ENCODE peak calls at places on chromosomes 7 and 10, in six cellular contexts. One of them, this sample, is unnamed.

GRCh38 chr7:152989889-152990380 is 230.4 kb downstream of the ACTR3B start:
- DNase-seq in SK-N-SH: no peak
- DNase-seq in HCT116: no peak
- DNase-seq in K562: no peak
- DNase-seq in H1: no peak
- DNase-seq in HepG2: peak
- DNase-seq in this sample: no peak

GRCh38 chr7:47640215-47640739 is 58.4 kb upstream of the TNS3 start:
- DNase-seq in SK-N-SH: no peak
- DNase-seq in HCT116: no peak
- DNase-seq in K562: no peak
- DNase-seq in H1: no peak
- DNase-seq in HepG2: no peak
- DNase-seq in this sample: no peak

GRCh38 chr7:27188666-27189559 is 3.9 kb upstream of the HOXA11 start:
- DNase-seq in SK-N-SH: no peak
- DNase-seq in HCT116: no peak
- DNase-seq in K562: no peak
- DNase-seq in H1: peak
- DNase-seq in HepG2: no peak
- DNase-seq in this sample: no peak

GRCh38 chr7:137652721-137653120 is 194.1 kb downstream of the DGKI start:
- DNase-seq in SK-N-SH: no peak
- DNase-seq in HCT116: no peak
- DNase-seq in K562: no peak
- DNase-seq in H1: no peak
- DNase-seq in HepG2: no peak
- DNase-seq in this sample: no peak

GRCh38 chr10:77669892-77670291 is 32.3 kb upstream of the KCNMA1 start:
- DNase-seq in SK-N-SH: no peak
- DNase-seq in HCT116: no peak
- DNase-seq in K562: no peak
- DNase-seq in H1: no peak
- DNase-seq in HepG2: no peak
- DNase-seq in this sample: no peak

GRCh38 chr7:112546723-112547513 is 66.1 kb downstream of the LSMEM1 start:
- DNase-seq in SK-N-SH: peak
- DNase-seq in HCT116: no peak
- DNase-seq in K562: no peak
- DNase-seq in H1: no peak
- DNase-seq in HepG2: peak
- DNase-seq in this sample: no peak

GRCh38 chr10:45470098-45471012 is 96.3 kb downstream of the ALOX5 start:
- DNase-seq in SK-N-SH: peak
- DNase-seq in HCT116: no peak
- DNase-seq in K562: peak
- DNase-seq in H1: no peak
- DNase-seq in HepG2: peak
- DNase-seq in this sample: peak

GRCh38 chr10:42637648-42638052 is 720 bp downstream of the ZNF33B start:
- DNase-seq in SK-N-SH: no peak
- DNase-seq in HCT116: no peak
- DNase-seq in K562: no peak
- DNase-seq in H1: no peak
- DNase-seq in HepG2: no peak
- DNase-seq in this sample: no peak

GRCh38 chr10:133336131-133337078 is at the start of gene CALY:
- DNase-seq in SK-N-SH: peak
- DNase-seq in HCT116: no peak
- DNase-seq in K562: peak
- DNase-seq in H1: peak
- DNase-seq in HepG2: no peak
- DNase-seq in this sample: no peak

GRCh38 chr7:1732072-1732471 is 62.0 kb downstream of the ELFN1 start:
- DNase-seq in SK-N-SH: no peak
- DNase-seq in HCT116: no peak
- DNase-seq in K562: no peak
- DNase-seq in H1: no peak
- DNase-seq in HepG2: no peak
- DNase-seq in this sample: no peak

GRCh38 chr10:62268399-62269076 is at the start of gene RTKN2:
- DNase-seq in SK-N-SH: peak
- DNase-seq in HCT116: peak
- DNase-seq in K562: peak
- DNase-seq in H1: peak
- DNase-seq in HepG2: peak
- DNase-seq in this sample: peak

GRCh38 chr10:132712698-132713232 is 73.2 kb downstream of the NKX6-2 start:
- DNase-seq in SK-N-SH: no peak
- DNase-seq in HCT116: no peak
- DNase-seq in K562: no peak
- DNase-seq in H1: no peak
- DNase-seq in HepG2: no peak
- DNase-seq in this sample: no peak

GRCh38 chr10:22229756-22230330 is 12.0 kb upstream of the EBLN1 start:
- DNase-seq in SK-N-SH: no peak
- DNase-seq in HCT116: no peak
- DNase-seq in K562: peak
- DNase-seq in H1: no peak
- DNase-seq in HepG2: no peak
- DNase-seq in this sample: no peak

GRCh38 chr10:132632851-132633684 is 95.5 kb downstream of the INPP5A start:
- DNase-seq in SK-N-SH: no peak
- DNase-seq in HCT116: no peak
- DNase-seq in K562: no peak
- DNase-seq in H1: no peak
- DNase-seq in HepG2: no peak
- DNase-seq in this sample: no peak

GRCh38 chr10:12444981-12445700 is 95.8 kb downstream of the CAMK1D start:
- DNase-seq in SK-N-SH: no peak
- DNase-seq in HCT116: no peak
- DNase-seq in K562: no peak
- DNase-seq in H1: no peak
- DNase-seq in HepG2: no peak
- DNase-seq in this sample: no peak

GRCh38 chr7:43700059-43700501 is 29.2 kb downstream of the COA1 start:
- DNase-seq in SK-N-SH: peak
- DNase-seq in HCT116: peak
- DNase-seq in K562: peak
- DNase-seq in H1: no peak
- DNase-seq in HepG2: peak
- DNase-seq in this sample: peak

GRCh38 chr7:1283941-1284742 is 51.5 kb downstream of the UNCX start:
- DNase-seq in SK-N-SH: no peak
- DNase-seq in HCT116: no peak
- DNase-seq in K562: no peak
- DNase-seq in H1: peak
- DNase-seq in HepG2: no peak
- DNase-seq in this sample: no peak

GRCh38 chr7:107435749-107436148 is 34.1 kb upstream of the GPR22 start:
- DNase-seq in SK-N-SH: no peak
- DNase-seq in HCT116: no peak
- DNase-seq in K562: no peak
- DNase-seq in H1: no peak
- DNase-seq in HepG2: no peak
- DNase-seq in this sample: no peak

GRCh38 chr10:124150189-124150806 is 56.9 kb upstream of the CHST15 start:
- DNase-seq in SK-N-SH: no peak
- DNase-seq in HCT116: no peak
- DNase-seq in K562: no peak
- DNase-seq in H1: no peak
- DNase-seq in HepG2: no peak
- DNase-seq in this sample: no peak

GRCh38 chr10:124646483-124647352 is 97.5 kb downstream of the FAM53B start:
- DNase-seq in SK-N-SH: peak
- DNase-seq in HCT116: no peak
- DNase-seq in K562: peak
- DNase-seq in H1: no peak
- DNase-seq in HepG2: peak
- DNase-seq in this sample: no peak

GRCh38 chr7:133056370-133057238 is 25.3 kb downstream of the CHCHD3 start:
- DNase-seq in SK-N-SH: no peak
- DNase-seq in HCT116: no peak
- DNase-seq in K562: no peak
- DNase-seq in H1: no peak
- DNase-seq in HepG2: no peak
- DNase-seq in this sample: no peak

GRCh38 chr10:92598321-92598720 is 5.4 kb downstream of the KIF11 start:
- DNase-seq in SK-N-SH: no peak
- DNase-seq in HCT116: no peak
- DNase-seq in K562: no peak
- DNase-seq in H1: no peak
- DNase-seq in HepG2: no peak
- DNase-seq in this sample: no peak

GRCh38 chr7:98913612-98914011 is 35.3 kb downstream of the TRRAP start:
- DNase-seq in SK-N-SH: no peak
- DNase-seq in HCT116: no peak
- DNase-seq in K562: no peak
- DNase-seq in H1: no peak
- DNase-seq in HepG2: no peak
- DNase-seq in this sample: no peak

DNA sequence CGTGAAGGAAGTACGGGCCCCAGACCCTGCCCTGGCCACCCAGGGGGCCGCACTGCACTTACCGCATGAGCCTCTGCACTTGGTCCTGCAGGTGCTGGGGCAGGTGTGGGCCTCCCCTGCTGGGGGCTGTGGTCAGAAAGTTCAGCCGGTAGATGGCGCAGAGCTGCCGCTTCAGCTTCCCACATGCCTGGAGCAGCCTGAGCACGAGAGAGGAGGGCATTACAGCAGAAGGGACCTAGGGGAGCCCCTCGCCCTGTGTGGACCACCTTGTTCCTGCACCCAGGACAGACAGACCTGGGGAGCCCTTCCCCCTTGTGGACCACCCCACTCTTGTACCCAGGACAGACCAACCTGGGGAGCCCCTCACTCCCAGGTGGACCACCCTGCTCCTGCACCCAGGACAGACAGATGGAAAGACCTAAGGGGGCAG is 8.7 kb upstream of the PYROXD2 start:
- DNase-seq in SK-N-SH: no peak
- DNase-seq in HCT116: no peak
- DNase-seq in K562: no peak
- DNase-seq in H1: peak
- DNase-seq in HepG2: peak
- DNase-seq in this sample: no peak
- TF ChIP-seq JUND in SK-N-SH: no peak
- TF ChIP-seq JUND in HCT116: no peak
- TF ChIP-seq JUND in K562: no peak
- TF ChIP-seq JUND in H1: no peak
- TF ChIP-seq JUND in HepG2: no peak
- TF ChIP-seq JUND in this sample: no peak

GRCh38 chr10:69445094-69445493 is 6.2 kb upstream of the TSPAN15 start:
- DNase-seq in SK-N-SH: no peak
- DNase-seq in HCT116: no peak
- DNase-seq in K562: no peak
- DNase-seq in H1: no peak
- DNase-seq in HepG2: no peak
- DNase-seq in this sample: no peak
- TF ChIP-seq JUND in SK-N-SH: no peak
- TF ChIP-seq JUND in HCT116: no peak
- TF ChIP-seq JUND in K562: no peak
- TF ChIP-seq JUND in H1: no peak
- TF ChIP-seq JUND in HepG2: no peak
- TF ChIP-seq JUND in this sample: no peak

GRCh38 chr7:54719974-54720373 is 39.0 kb downstream of the SEC61G start:
- DNase-seq in SK-N-SH: no peak
- DNase-seq in HCT116: no peak
- DNase-seq in K562: no peak
- DNase-seq in H1: no peak
- DNase-seq in HepG2: no peak
- DNase-seq in this sample: no peak
- TF ChIP-seq JUND in SK-N-SH: no peak
- TF ChIP-seq JUND in HCT116: no peak
- TF ChIP-seq JUND in K562: no peak
- TF ChIP-seq JUND in H1: no peak
- TF ChIP-seq JUND in HepG2: no peak
- TF ChIP-seq JUND in this sample: no peak

GRCh38 chr10:123135415-123136141 is at the start of gene HMX3:
- DNase-seq in SK-N-SH: peak
- DNase-seq in HCT116: no peak
- DNase-seq in K562: peak
- DNase-seq in H1: peak
- DNase-seq in HepG2: no peak
- DNase-seq in this sample: no peak
- TF ChIP-seq JUND in SK-N-SH: no peak
- TF ChIP-seq JUND in HCT116: no peak
- TF ChIP-seq JUND in K562: no peak
- TF ChIP-seq JUND in H1: no peak
- TF ChIP-seq JUND in HepG2: no peak
- TF ChIP-seq JUND in this sample: no peak

GRCh38 chr7:130070900-130071622 is 727 bp downstream of the KLHDC10 start:
- DNase-seq in SK-N-SH: no peak
- DNase-seq in HCT116: no peak
- DNase-seq in K562: no peak
- DNase-seq in H1: no peak
- DNase-seq in HepG2: no peak
- DNase-seq in this sample: no peak

GRCh38 chr7:130069978-130070899 is at the start of gene KLHDC10:
- DNase-seq in SK-N-SH: peak
- DNase-seq in HCT116: peak
- DNase-seq in K562: peak
- DNase-seq in H1: peak
- DNase-seq in HepG2: peak
- DNase-seq in this sample: peak

GRCh38 chr7:130069179-130069977 is 956 bp upstream of the KLHDC10 start:
- DNase-seq in SK-N-SH: no peak
- DNase-seq in HCT116: no peak
- DNase-seq in K562: no peak
- DNase-seq in H1: no peak
- DNase-seq in HepG2: peak
- DNase-seq in this sample: no peak

DNA sequence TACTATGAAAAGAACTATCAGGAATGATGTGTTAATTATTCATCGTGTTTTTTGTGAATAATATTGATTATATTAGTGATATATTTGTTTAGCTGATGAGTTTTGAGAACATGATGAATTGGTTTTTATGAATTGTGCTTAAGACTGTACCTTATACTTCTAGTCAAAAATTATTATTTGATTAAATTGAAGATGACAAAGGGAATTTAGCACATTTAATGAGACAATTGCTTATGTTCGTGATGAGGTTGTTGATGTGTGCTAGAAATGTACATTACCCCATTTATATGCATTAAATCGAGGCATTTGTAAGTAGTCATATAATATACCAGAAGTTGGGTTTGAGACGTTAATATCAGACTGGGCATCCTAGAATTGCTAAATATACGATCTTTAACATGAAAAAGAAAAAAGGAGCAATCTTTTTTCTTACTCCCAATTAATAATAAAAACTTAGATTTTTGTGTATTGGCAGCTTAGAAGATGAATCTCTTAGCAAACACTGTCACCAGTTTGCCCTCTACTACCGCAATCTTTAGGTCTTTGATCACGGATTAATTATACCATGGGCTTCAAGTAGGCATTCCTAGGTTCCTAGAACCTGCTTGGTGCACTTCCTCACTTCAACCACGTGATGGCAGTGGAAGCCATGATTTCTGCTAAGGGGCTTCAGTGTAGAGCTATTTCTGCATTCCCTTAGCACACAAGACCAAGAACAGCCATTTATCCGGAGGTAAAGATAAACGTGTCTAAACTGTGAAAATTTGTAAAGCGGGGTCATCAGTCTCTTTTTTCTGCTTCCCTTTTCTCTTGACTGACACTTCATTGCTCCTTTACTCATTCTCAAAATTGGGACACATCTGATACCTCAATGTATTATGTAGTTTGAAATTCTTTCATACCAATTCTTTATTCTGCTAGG is 1.6 kb downstream of the KLHDC10 start:
- DNase-seq in SK-N-SH: peak
- DNase-seq in HCT116: peak
- DNase-seq in K562: peak
- DNase-seq in H1: no peak
- DNase-seq in HepG2: peak
- DNase-seq in this sample: no peak
- TF ChIP-seq JUND in SK-N-SH: no peak
- TF ChIP-seq JUND in HCT116: no peak
- TF ChIP-seq JUND in K562: no peak
- TF ChIP-seq JUND in H1: no peak
- TF ChIP-seq JUND in HepG2: no peak
- TF ChIP-seq JUND in this sample: no peak